ENCODE peak calls at places on chromosomes 12 and 14, in four cellular contexts. R is GM12878, E is K562, K is H1. J is an unnamed sample.

GRCh38 chr12:96196781-96197180 is 2.6 kb downstream of the ELK3 start:
- DNase-seq in R (no peak), K (no peak), E (no peak), J (no peak)

GRCh38 chr14:94650806-94651805 is 38.9 kb downstream of the SERPINA3 start:
- DNase-seq in K (no peak), E (no peak), R (no peak), J (peak; percentile 73)

GRCh38 chr14:94598816-94599655 is 13.2 kb upstream of the SERPINA3 start:
- DNase-seq in K (no peak), R (no peak), E (no peak), J (no peak)

GRCh38 chr14:50036211-50036610 is 80.2 kb downstream of the VCPKMT start:
- DNase-seq in E (no peak), R (no peak), K (no peak), J (no peak)

GRCh38 chr14:101248056-101248725 is 313.1 kb upstream of the DIO3 start:
- DNase-seq in R (no peak), E (no peak), K (no peak), J (peak; percentile 15)

GRCh38 chr14:34018564-34019244 is 67.8 kb upstream of the EGLN3 start:
- DNase-seq in K (no peak), R (peak; percentile 45), E (no peak), J (no peak)

GRCh38 chr12:45343269-45344051 is 127.6 kb downstream of the ANO6 start:
- DNase-seq in K (no peak), E (no peak), R (no peak), J (no peak)

GRCh38 chr14:67232631-67233030 is 8.6 kb upstream of the PALS1 start:
- DNase-seq in K (no peak), R (no peak), E (no peak), J (peak; percentile 23)

GRCh38 chr12:25433581-25434325 is 119.3 kb downstream of the LMNTD1 start:
- DNase-seq in K (no peak), E (no peak), R (no peak), J (no peak)

GRCh38 chr14:87088588-87088987 is 904.4 kb downstream of the GALC start:
- DNase-seq in E (no peak), K (no peak), R (no peak), J (no peak)

GRCh38 chr14:87082917-87083316 is 910.1 kb downstream of the GALC start:
- DNase-seq in E (no peak), R (no peak), K (no peak), J (no peak)

GRCh38 chr14:87081004-87081403 is 912.0 kb downstream of the GALC start:
- DNase-seq in E (no peak), K (no peak), R (no peak), J (no peak)

GRCh38 chr14:87084908-87085307 is 908.1 kb downstream of the GALC start:
- DNase-seq in K (no peak), E (no peak), R (no peak), J (no peak)
- TF ChIP-seq NRF1 in K (no peak), E (no peak), R (no peak), J (no peak)

GRCh38 chr14:99930420-99931274 is 134.6 kb upstream of the EVL start:
- DNase-seq in K (no peak), R (peak; percentile 82), E (no peak), J (peak; percentile 55)
- TF ChIP-seq NRF1 in K (no peak), R (no peak), E (no peak), J (no peak)

GRCh38 chr14:105053421-105053820 is 11.8 kb downstream of the GPR132 start:
- DNase-seq in E (no peak), R (no peak), K (no peak), J (no peak)
- TF ChIP-seq NRF1 in E (no peak), R (no peak), K (no peak), J (no peak)

DNA sequence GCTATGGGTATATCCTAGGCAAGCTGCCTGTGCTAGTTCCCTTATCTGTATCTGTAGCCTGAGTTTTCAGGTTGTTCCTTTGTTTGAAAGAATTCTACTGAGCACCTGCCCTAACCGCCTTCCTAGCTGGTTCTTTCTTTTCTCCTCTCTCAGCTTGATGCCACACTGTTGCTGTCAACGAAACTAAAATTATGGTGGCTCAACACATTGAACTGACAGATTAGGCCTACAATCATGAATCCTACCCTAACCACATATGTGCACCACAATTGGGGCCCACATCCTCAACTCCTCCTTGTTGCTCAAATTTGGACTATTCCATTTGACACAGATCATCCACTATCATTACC is 36.2 kb upstream of the RESF1 start:
- DNase-seq in E (no peak), R (no peak), K (no peak), J (no peak)
- TF ChIP-seq NRF1 in E (no peak), R (no peak), K (no peak), J (no peak)

GRCh38 chr12:85711735-85712390 is 124.3 kb downstream of the RASSF9 start:
- DNase-seq in K (no peak), R (no peak), E (no peak), J (no peak)
- TF ChIP-seq NRF1 in K (no peak), R (no peak), E (no peak), J (no peak)

GRCh38 chr12:113328368-113328889 is 6.5 kb downstream of the SLC8B1 start:
- DNase-seq in E (no peak), R (no peak), K (no peak), J (no peak)
- TF ChIP-seq NRF1 in E (no peak), R (no peak), K (no peak), J (no peak)